ENCODE peak calls at places on chromosome 2, in eight cellular contexts. G is left ventricle myocardium inferior, B is lower lobe of right lung, Q is mesendoderm, S is SJSA1, J is heart right ventricle, F is IMR-90, I is transverse colon. A is an unnamed sample.

GRCh38 chr2:46800625-46801024 is 115.0 kb downstream of the MCFD2 start:
- DNase-seq in G (no peak), B (no peak), J (no peak), S (no peak), Q (no peak), F (no peak), I (no peak), A (no peak)

GRCh38 chr2:140117371-140117770 is 1337.2 kb upstream of the NXPH2 start:
- DNase-seq in B (no peak), F (no peak), G (no peak), I (no peak), S (no peak), Q (no peak), J (no peak), A (no peak)

GRCh38 chr2:195820373-195820772 is 163.3 kb downstream of the SLC39A10 start:
- DNase-seq in B (no peak), S (no peak), I (no peak), F (peak; percentile 77), Q (peak; percentile 48), J (no peak), G (no peak), A (no peak)

GRCh38 chr2:47503481-47504070 is 100.6 kb downstream of the MSH2 start:
- DNase-seq in S (no peak), J (no peak), Q (no peak), I (no peak), F (no peak), B (no peak), G (no peak), A (no peak)

GRCh38 chr2:26086155-26086634 is 52.3 kb downstream of the RAB10 start:
- DNase-seq in G (no peak), I (no peak), S (peak; percentile 54), Q (no peak), F (peak; percentile 84), J (no peak), B (no peak), A (no peak)

GRCh38 chr2:27742571-27742970 is 28.9 kb upstream of the MRPL33 start:
- DNase-seq in G (no peak), Q (no peak), I (no peak), F (no peak), J (no peak), S (no peak), B (no peak), A (no peak)

GRCh38 chr2:238709324-238709723 is 138.6 kb upstream of the TWIST2 start:
- DNase-seq in Q (no peak), F (no peak), I (no peak), B (no peak), J (no peak), G (no peak), S (no peak), A (no peak)

GRCh38 chr2:237062585-237062984 is 23.1 kb upstream of the COPS8 start:
- DNase-seq in S (peak; percentile 37), J (no peak), F (peak; percentile 34), B (no peak), I (no peak), Q (peak; percentile 84), G (no peak), A (no peak)

GRCh38 chr2:234446404-234447076 is 50.3 kb downstream of the ARL4C start:
- DNase-seq in F (no peak), Q (no peak), J (peak; percentile 68), B (peak; percentile 86), S (no peak), I (peak; percentile 71), G (peak; percentile 63), A (peak; percentile 60)

GRCh38 chr2:234450431-234451095 is 46.3 kb downstream of the ARL4C start:
- DNase-seq in J (no peak), F (no peak), S (no peak), B (no peak), Q (no peak), I (no peak), G (no peak), A (no peak)

GRCh38 chr2:234447963-234448362 is 48.9 kb downstream of the ARL4C start:
- DNase-seq in S (no peak), Q (no peak), F (no peak), G (no peak), I (no peak), J (no peak), B (no peak), A (no peak)

GRCh38 chr2:234447189-234447588 is 49.7 kb downstream of the ARL4C start:
- DNase-seq in Q (no peak), G (no peak), J (no peak), F (no peak), S (no peak), I (no peak), B (no peak), A (no peak)

DNA sequence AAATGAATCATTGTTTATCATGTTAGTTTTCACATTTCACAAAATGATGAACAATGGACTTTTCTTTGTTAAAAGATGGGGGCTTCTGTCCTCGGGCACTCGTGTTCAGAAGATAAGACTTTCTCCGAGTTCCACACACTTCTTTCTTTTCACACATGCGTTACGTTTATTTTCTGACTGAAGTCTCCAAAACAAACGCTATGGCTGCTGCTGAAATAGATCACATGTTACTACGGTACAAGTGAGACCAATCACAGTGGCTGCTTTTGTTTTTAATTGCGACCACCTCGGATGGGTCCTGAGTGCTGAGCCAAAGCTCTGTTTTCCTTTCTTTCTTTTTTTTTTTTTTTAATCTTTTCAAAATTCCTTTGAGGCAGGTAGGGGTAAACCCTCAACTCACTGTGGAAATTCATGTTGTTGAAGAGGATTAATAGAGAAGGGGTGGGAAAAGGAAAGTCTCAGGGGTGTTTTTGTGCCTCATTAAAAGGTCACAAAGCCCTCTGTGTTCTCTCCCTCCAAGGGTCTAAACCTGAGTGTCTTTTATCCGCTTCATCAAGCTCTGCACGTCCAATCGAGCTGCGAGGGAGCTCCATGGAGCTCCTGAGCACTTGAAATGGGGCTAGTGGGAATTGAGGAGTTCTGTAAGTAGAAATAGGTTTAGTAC is 48.2 kb downstream of the ARL4C start:
- DNase-seq in B (no peak), F (no peak), I (no peak), G (no peak), J (no peak), Q (no peak), S (peak; percentile 34), A (no peak)
- H3K27ac ChIP-seq in B (no peak overlapping the region), F (peak overlapping the region; percentile 22), I (no peak overlapping the region), G (no peak overlapping the region), J (no peak overlapping the region), Q (no peak overlapping the region), S (peak overlapping the region; percentile 90), A (no peak overlapping the region)

DNA sequence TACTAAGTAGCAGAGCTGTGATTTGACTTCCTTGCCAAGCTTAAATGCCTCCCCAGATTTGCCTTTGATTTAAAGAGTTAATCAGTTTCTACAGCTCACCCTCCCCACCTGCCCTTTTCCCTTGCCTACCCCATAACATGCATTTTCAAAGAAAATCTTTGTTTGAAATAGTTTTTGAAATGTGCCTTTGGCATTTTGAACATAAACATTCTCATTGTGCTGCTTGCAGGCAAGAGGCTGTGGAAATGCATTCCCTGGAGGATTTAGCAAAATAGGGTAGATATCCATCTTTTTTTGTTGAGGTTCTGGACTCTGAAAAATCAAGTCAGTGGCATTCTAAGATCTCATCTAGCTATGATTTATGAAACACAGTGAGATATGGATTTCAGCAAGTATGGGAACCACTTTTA is 55.7 kb downstream of the MAP4K4 start:
- DNase-seq in Q (no peak), S (peak; percentile 66), F (peak; percentile 46), J (no peak), I (no peak), B (no peak), G (no peak), A (no peak)
- H3K4me1 ChIP-seq in Q (peaks cover 3% of the 10 kb centered on the region), S (peaks cover 63% of the 10 kb centered on the region), F (peaks cover 29% of the 10 kb centered on the region), J (peaks cover 76% of the 10 kb centered on the region), I (peaks cover 32% of the 10 kb centered on the region), B (peaks cover 62% of the 10 kb centered on the region), G (peaks cover 75% of the 10 kb centered on the region), A (peaks cover 69% of the 10 kb centered on the region)

GRCh38 chr2:64657416-64657815 is 3.7 kb upstream of the SERTAD2 start:
- DNase-seq in B (no peak), J (no peak), Q (no peak), F (no peak), G (no peak), S (no peak), I (no peak), A (no peak)

GRCh38 chr2:64654063-64654811 is 524 bp upstream of the SERTAD2 start:
- DNase-seq in J (peak; percentile 76), Q (peak; percentile 97), I (peak; percentile 78), S (peak; percentile 96), F (peak; percentile 79), G (peak; percentile 78), B (peak; percentile 91), A (peak; percentile 82)

GRCh38 chr2:64656379-64656778 is 2.7 kb upstream of the SERTAD2 start:
- DNase-seq in J (no peak), Q (no peak), S (no peak), F (no peak), G (no peak), B (no peak), I (no peak), A (no peak)

GRCh38 chr2:64654993-64655666 is 1.4 kb upstream of the SERTAD2 start:
- DNase-seq in Q (no peak), J (no peak), G (no peak), I (no peak), B (no peak), F (no peak), S (peak; percentile 52), A (no peak)

DNA sequence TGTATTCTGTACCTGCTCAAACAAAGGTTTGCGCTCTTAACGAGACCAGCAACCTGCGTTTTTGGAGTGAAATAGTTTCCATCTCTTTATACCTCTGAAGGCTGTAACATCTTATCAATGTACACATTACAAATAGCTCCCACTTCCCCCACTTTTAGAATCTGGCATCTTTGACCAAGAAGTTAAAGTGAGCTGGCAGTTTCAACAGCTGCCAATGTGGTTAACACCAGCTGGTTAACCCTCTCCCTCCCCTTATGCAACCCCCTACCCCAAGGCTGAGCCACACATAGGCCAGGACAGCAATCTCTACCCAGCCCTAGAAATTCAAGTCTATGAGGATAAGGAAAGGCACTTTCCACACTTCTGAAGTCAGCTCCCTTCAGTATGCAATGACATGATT is 2.2 kb upstream of the SERTAD2 start:
- DNase-seq in I (no peak), Q (no peak), S (no peak), J (no peak), G (no peak), B (no peak), F (no peak), A (no peak)
- H3K27ac ChIP-seq in I (no peak overlapping the region), Q (no peak overlapping the region), S (peak overlapping the region; percentile 100), J (no peak overlapping the region), G (no peak overlapping the region), B (no peak overlapping the region), F (no peak overlapping the region), A (no peak overlapping the region)

GRCh38 chr2:71121479-71121878 is 8.6 kb downstream of the MCEE start:
- DNase-seq in I (no peak), Q (no peak), F (no peak), G (no peak), J (no peak), S (no peak), B (no peak), A (no peak)

GRCh38 chr2:71125506-71126294 is 4.3 kb downstream of the MCEE start:
- DNase-seq in I (no peak), J (no peak), G (no peak), Q (no peak), B (no peak), F (no peak), S (no peak), A (no peak)

GRCh38 chr2:71120195-71120594 is 9.8 kb downstream of the MCEE start:
- DNase-seq in J (no peak), F (no peak), I (no peak), B (no peak), Q (no peak), S (no peak), G (no peak), A (no peak)

GRCh38 chr2:71126957-71127356 is 3.1 kb downstream of the MCEE start:
- DNase-seq in F (no peak), B (no peak), G (no peak), I (no peak), Q (no peak), J (no peak), S (no peak), A (no peak)

GRCh38 chr2:71122917-71123316 is 7.1 kb downstream of the MCEE start:
- DNase-seq in Q (no peak), B (no peak), S (no peak), F (peak; percentile 46), J (no peak), I (no peak), G (no peak), A (no peak)
- H3K4me1 ChIP-seq in Q (no peaks in the 10 kb centered on the region), B (peaks cover 7% of the 10 kb centered on the region), S (no peaks in the 10 kb centered on the region), F (no peaks in the 10 kb centered on the region), J (peaks cover 15% of the 10 kb centered on the region), I (peaks cover under 1% of the 10 kb centered on the region), G (peaks cover 22% of the 10 kb centered on the region), A (peaks cover 20% of the 10 kb centered on the region)